ENCODE peak calls at places on chromosomes 6 and 20, in five cellular contexts. I is CD4-positive, alpha-beta memory T cell; J is A549; E is SK-N-SH; A is CD4-positive, alpha-beta T cell. R is an unnamed sample.

GRCh38 chr6:48474764-48475674 is 364.0 kb upstream of the PTCHD4 start:
- DNase-seq in J (no peak), I (no peak), E (no peak), A (no peak), R (peak)

GRCh38 chr6:71412559-71412958 is 123.9 kb downstream of the OGFRL1 start:
- DNase-seq in I (no peak), J (no peak), A (no peak), E (no peak), R (no peak)

GRCh38 chr6:33029297-33030184 is 20.1 kb upstream of the HLA-DOA start:
- DNase-seq in E (no peak), I (no peak), J (no peak), A (no peak), R (no peak)

GRCh38 chr6:136811261-136811660 is 11.1 kb upstream of the PEX7 start:
- DNase-seq in A (no peak), J (no peak), E (no peak), I (no peak), R (no peak)

GRCh38 chr6:118768904-118769325 is 117.5 kb upstream of the CEP85L start:
- DNase-seq in J (no peak), I (peak), E (no peak), A (no peak), R (peak)

GRCh38 chr6:79546186-79546585 is 9.0 kb upstream of the LCA5 start:
- DNase-seq in I (no peak), J (no peak), A (no peak), E (no peak), R (no peak)

GRCh38 chr6:30319146-30319835 is 7.4 kb upstream of the TRIM39 start:
- DNase-seq in J (no peak), E (no peak), I (no peak), A (no peak), R (no peak)

GRCh38 chr6:139257291-139257690 is 34.5 kb downstream of the TXLNB start:
- DNase-seq in A (no peak), I (peak), J (no peak), E (no peak), R (no peak)

GRCh38 chr20:53623454-53624206 is 30.0 kb upstream of the ZNF217 start:
- DNase-seq in E (peak), A (peak), J (peak), I (peak), R (no peak)

GRCh38 chr6:109039795-109040194 is 54.9 kb downstream of the SESN1 start:
- DNase-seq in A (no peak), I (no peak), E (no peak), J (no peak), R (no peak)

GRCh38 chr20:63628246-63628975 is 1.5 kb upstream of the GMEB2 start:
- DNase-seq in I (peak), J (peak), E (peak), A (peak), R (no peak)

GRCh38 chr6:162147805-162148204 is 579.8 kb downstream of the PRKN start:
- DNase-seq in I (no peak), J (no peak), E (no peak), A (no peak), R (no peak)

GRCh38 chr6:149854532-149854931 is 9.6 kb downstream of the LRP11 start:
- DNase-seq in J (peak), A (no peak), I (no peak), E (no peak), R (no peak)

GRCh38 chr20:31670371-31671228 is 32.9 kb downstream of the COX4I2 start:
- DNase-seq in J (no peak), I (no peak), A (no peak), E (no peak), R (no peak)

GRCh38 chr20:24948939-24949679 is at the start of gene CST7:
- DNase-seq in A (peak), I (peak), E (no peak), J (no peak), R (no peak)

GRCh38 chr20:58852559-58853271 is at the start of gene GNAS:
- DNase-seq in A (peak), J (peak), I (peak), E (peak), R (no peak)

GRCh38 chr6:110971458-110971857 is 10.4 kb upstream of the RPF2 start:
- DNase-seq in J (no peak), I (no peak), A (no peak), E (no peak), R (no peak)

GRCh38 chr6:131740161-131740560 is 29.3 kb upstream of the CTAGE9 start:
- DNase-seq in E (no peak), I (no peak), J (no peak), A (no peak), R (no peak)

GRCh38 chr20:54606384-54606783 is 131.0 kb downstream of the DOK5 start:
- DNase-seq in A (no peak), E (no peak), I (no peak), J (no peak), R (no peak)

GRCh38 chr6:79605061-79605460 is 26.1 kb upstream of the SH3BGRL2 start:
- DNase-seq in I (no peak), E (no peak), A (no peak), J (no peak), R (no peak)

GRCh38 chr6:48032156-48032555 is 78.8 kb downstream of the PTCHD4 start:
- DNase-seq in I (no peak), E (no peak), A (no peak), J (peak), R (peak)

GRCh38 chr6:17276766-17277165 is 4.4 kb upstream of the RBM24 start:
- DNase-seq in J (no peak), E (no peak), I (no peak), A (no peak), R (no peak)

GRCh38 chr6:169851641-169852503 is 100.5 kb downstream of the ERMARD start:
- DNase-seq in E (no peak), I (no peak), A (no peak), J (no peak), R (no peak)

GRCh38 chr20:49030954-49031619 is 15.0 kb upstream of the CSE1L start:
- DNase-seq in A (no peak), I (no peak), J (no peak), E (no peak), R (no peak)

GRCh38 chr20:64203037-64203777 is 39.0 kb downstream of the MYT1 start:
- DNase-seq in E (no peak), I (no peak), A (no peak), J (no peak), R (no peak)

GRCh38 chr6:45808917-45809316 is 206.7 kb downstream of the CLIC5 start:
- DNase-seq in A (no peak), J (no peak), I (no peak), E (no peak), R (no peak)

GRCh38 chr6:107069631-107070548 is 41.9 kb downstream of the MTRES1 start:
- DNase-seq in J (no peak), I (no peak), E (no peak), A (no peak), R (no peak)

GRCh38 chr6:38180586-38180985 is 361.1 kb downstream of the ZFAND3 start:
- DNase-seq in J (no peak), A (no peak), I (no peak), E (no peak), R (no peak)

GRCh38 chr20:9071976-9072726 is 3.3 kb downstream of the PLCB4 start:
- DNase-seq in E (no peak), J (peak), I (no peak), A (no peak), R (no peak)

GRCh38 chr6:157787080-157787479 is 36.0 kb upstream of the SNX9 start:
- DNase-seq in J (peak), A (no peak), I (no peak), E (no peak), R (no peak)

DNA sequence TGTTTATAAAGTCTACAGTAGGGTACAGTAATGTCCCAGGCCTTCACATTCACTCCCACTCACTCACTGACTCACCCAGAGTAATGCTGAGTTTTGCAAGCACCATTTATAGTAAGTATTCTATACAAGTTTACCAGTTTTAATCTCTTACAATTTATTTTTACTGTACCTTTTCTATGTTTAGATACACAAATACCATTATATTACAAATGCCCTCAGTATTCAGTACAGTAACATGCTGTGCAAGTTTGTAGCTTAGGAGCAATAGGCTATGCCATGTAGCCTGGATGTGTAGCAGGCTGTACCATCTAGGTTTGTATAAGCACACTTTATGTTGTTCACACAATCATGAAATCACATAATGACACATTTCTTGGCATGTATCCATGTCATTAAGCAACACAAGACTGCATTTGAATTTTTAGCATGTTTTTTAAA is 673.6 kb downstream of the CD109 start:
- DNase-seq in E (no peak), A (no peak), I (no peak), J (no peak), R (peak)
- H3K27ac ChIP-seq in E (no peak), A (no peak), I (no peak), J (no peak), R (no peak)

DNA sequence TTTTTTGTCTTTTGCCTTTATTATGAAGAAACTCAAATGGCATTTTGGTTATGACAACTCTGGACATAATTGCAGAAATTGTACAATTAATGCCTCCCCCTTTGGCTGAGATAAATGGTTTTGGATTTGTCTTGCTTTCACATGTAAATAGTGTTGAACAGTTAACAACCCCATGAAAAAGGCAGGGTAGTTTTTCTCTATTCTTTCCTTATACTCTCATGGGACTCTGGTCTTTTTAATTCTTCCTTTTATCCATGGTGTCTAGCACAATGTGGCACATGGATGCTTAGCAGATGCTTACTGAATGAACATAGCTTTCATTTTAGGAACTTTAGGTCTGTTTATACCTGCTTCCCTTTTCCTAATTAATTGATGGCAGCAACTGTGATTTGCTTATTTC is 75.6 kb downstream of the NCOA3 start:
- DNase-seq in A (no peak), J (no peak), I (no peak), E (no peak), R (no peak)
- H3K27ac ChIP-seq in A (no peak), J (peak), I (no peak), E (peak), R (no peak)

DNA sequence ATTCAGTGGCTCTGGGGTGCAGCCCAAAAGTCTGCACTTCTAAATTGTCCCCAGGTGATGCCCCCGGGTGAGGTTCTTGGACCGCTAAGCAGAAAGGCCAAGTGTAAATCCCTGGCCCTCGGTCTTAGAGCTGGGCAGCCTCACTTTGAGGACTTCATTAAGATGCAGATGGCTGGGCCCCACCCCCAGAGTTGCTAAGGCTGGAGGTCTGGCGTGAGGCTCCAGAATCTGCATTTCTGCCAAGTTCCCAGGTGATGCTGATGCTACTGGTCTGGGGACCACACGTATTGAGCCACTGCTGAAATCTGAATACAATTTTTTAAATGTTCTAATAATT is 735 bp upstream of the SLC23A2 start:
- DNase-seq in A (peak), J (no peak), E (peak), I (no peak), R (no peak)
- H3K27ac ChIP-seq in A (no peak), J (peak), E (no peak), I (peak), R (no peak)

DNA sequence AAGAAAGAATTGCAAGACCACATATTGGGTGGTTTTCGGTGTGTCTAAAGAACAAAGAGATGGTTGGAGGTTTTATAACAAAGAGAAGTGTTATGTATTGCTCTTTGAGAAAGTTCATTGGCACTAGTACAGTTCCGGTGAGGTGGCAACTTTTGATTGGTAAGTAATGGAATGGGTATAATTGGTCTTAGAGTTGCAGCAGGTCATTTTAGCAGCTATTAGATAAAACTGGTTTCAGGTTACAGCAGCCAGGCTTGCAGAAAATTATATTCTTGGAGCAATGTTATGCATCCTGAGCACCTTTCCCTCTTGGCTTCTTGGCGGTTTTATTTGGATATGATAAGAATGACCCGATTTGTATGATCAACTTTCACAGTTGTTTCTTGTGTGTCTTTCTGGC is 12.3 kb upstream of the SSTR4 start:
- DNase-seq in E (no peak), I (no peak), A (no peak), J (no peak), R (no peak)
- H3K27ac ChIP-seq in E (no peak), I (no peak), A (no peak), J (no peak), R (no peak)

DNA sequence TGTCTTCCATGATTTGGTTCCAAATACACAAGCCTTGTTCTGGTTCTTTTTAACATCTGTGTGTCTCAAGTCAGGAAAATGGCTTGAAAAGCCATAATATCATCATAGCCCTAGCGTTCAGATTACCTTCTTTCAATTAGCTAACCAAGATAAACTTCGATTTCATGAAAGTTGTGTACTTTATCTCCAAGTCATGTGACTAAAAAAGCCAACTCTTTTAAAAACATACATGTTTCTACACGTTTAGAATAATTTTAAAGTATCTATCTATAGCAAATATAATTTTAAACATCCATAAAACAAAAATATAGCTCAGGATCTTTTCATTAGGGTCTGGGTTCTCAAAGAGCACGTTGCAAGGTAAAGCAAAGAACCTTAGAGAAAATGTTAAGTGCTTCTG is 261.1 kb downstream of the PRL start:
- DNase-seq in E (no peak), J (no peak), I (no peak), A (no peak), R (no peak)
- H3K27ac ChIP-seq in E (no peak), J (peak), I (no peak), A (no peak), R (no peak)

GRCh38 chr20:62289898-62290297 is 12.9 kb upstream of the ADRM1 start:
- DNase-seq in E (no peak), A (no peak), I (no peak), J (no peak), R (no peak)

GRCh38 chr20:62289131-62289530 is 13.7 kb upstream of the ADRM1 start:
- DNase-seq in E (no peak), A (no peak), J (no peak), I (no peak), R (no peak)

GRCh38 chr20:62292115-62292514 is 10.7 kb upstream of the ADRM1 start:
- DNase-seq in J (no peak), E (no peak), A (no peak), I (no peak), R (no peak)

GRCh38 chr20:62293111-62293784 is 9.5 kb upstream of the ADRM1 start:
- DNase-seq in A (no peak), E (no peak), I (no peak), J (no peak), R (no peak)

GRCh38 chr20:62291251-62292066 is 11.3 kb upstream of the ADRM1 start:
- DNase-seq in I (no peak), E (no peak), J (no peak), A (no peak), R (no peak)
- H3K27ac ChIP-seq in I (no peak), E (no peak), J (no peak), A (no peak), R (no peak)

R was measured in epithelial cell of prostate.